ENCODE peak calls at places on chromosomes 1 and 21, in nine cellular contexts. K is activated T-cell treated with anti-CD3 and anti-CD28 coated beads for 48 hours; P is DMS79 treated with DMSO at 0.1 percent for 48 hours; I is CD8-positive, alpha-beta T cell; X is NCI-H2029; U is HTR-8/SVneo; O is activated B cell treated with CpG ODN at 0.5 μM for 24 hours; C is endodermal cell; F is H7. Z is an unnamed sample.

GRCh38 chr21:26966978-26967913 is at the start of gene ADAMTS5:
- DNase-seq in P (no peak), U (peak; percentile 59), F (peak; percentile 74), I (no peak), O (no peak), K (no peak), X (no peak), C (peak; percentile 84), Z (no peak)

GRCh38 chr1:181397841-181398240 is 85.5 kb upstream of the CACNA1E start:
- DNase-seq in O (no peak), K (no peak), F (no peak), C (peak; percentile 28), X (no peak), U (no peak), I (no peak), P (no peak), Z (no peak)

GRCh38 chr1:148263906-148264255 is 111.8 kb upstream of the NBPF11 start:
- DNase-seq in X (no peak), I (no peak), P (no peak), C (no peak), O (no peak), F (no peak), U (no peak), K (no peak), Z (no peak)

GRCh38 chr1:101242331-101243050 is 5.7 kb downstream of the S1PR1 start:
- DNase-seq in O (no peak), I (no peak), P (no peak), U (no peak), C (no peak), K (no peak), F (no peak), X (no peak), Z (no peak)

GRCh38 chr1:44267438-44267837 is 54.2 kb downstream of the DMAP1 start:
- DNase-seq in I (no peak), U (no peak), K (no peak), C (no peak), O (no peak), X (no peak), F (no peak), P (no peak), Z (no peak)

GRCh38 chr1:24915819-24916602 is 14.1 kb downstream of the RUNX3 start:
- DNase-seq in X (no peak), C (peak; percentile 79), K (no peak), O (no peak), U (no peak), F (peak; percentile 68), I (peak; percentile 48), P (no peak), Z (no peak)

GRCh38 chr1:58580186-58580585 is 3.1 kb upstream of the TACSTD2 start:
- DNase-seq in I (no peak), O (no peak), F (no peak), U (no peak), P (no peak), K (no peak), X (no peak), C (no peak), Z (no peak)

GRCh38 chr1:225567789-225568188 is 85.1 kb downstream of the ENAH start:
- DNase-seq in U (peak; percentile 41), F (peak; percentile 20), X (no peak), P (no peak), I (no peak), O (no peak), K (no peak), C (no peak), Z (no peak)

GRCh38 chr1:61152706-61153105 is 70.3 kb downstream of the NFIA start:
- DNase-seq in F (no peak), C (no peak), O (no peak), P (no peak), I (no peak), X (peak; percentile 68), K (no peak), U (no peak), Z (no peak)

GRCh38 chr21:46515109-46515508 is 56.4 kb downstream of the DIP2A start:
- DNase-seq in U (no peak), C (no peak), O (no peak), P (no peak), F (no peak), K (no peak), X (peak; percentile 19), I (peak; percentile 42), Z (no peak)

Z was measured in retinal pigment epithelial cell.